ENCODE peak calls at places on chromosomes 2 and 18, in six cellular contexts. B, Y, A, O, R and D are unnamed samples.

GRCh38 chr18:49094979-49095632 is 144.3 kb upstream of the SMAD7 start:
- DNase-seq in B (peak; percentile 48), R (peak; percentile 4), A (no peak), O (no peak), Y (no peak), D (peak; percentile 35)

GRCh38 chr18:9249254-9249653 is 85.3 kb upstream of the TWSG1 start:
- DNase-seq in O (no peak), Y (no peak), R (no peak), B (no peak), A (no peak), D (no peak)

GRCh38 chr2:36172828-36173227 is 182.8 kb upstream of the CRIM1 start:
- DNase-seq in B (no peak), O (no peak), Y (no peak), A (no peak), R (no peak), D (no peak)

GRCh38 chr2:102888514-102888913 is 126.7 kb downstream of the TMEM182 start:
- DNase-seq in B (no peak), R (no peak), A (no peak), Y (no peak), O (no peak), D (no peak)

GRCh38 chr2:219569635-219570034 is 1.7 kb downstream of the OBSL1 start:
- DNase-seq in O (no peak), B (no peak), A (no peak), Y (no peak), R (no peak), D (no peak)

GRCh38 chr2:147082850-147083522 is 761.8 kb upstream of the ACVR2A start:
- DNase-seq in Y (peak; percentile 78), O (peak; percentile 50), A (peak; percentile 54), R (peak; percentile 65), B (peak; percentile 73), D (peak; percentile 74)

GRCh38 chr2:190213441-190214335 is 105.9 kb downstream of the HIBCH start:
- DNase-seq in A (no peak), R (no peak), B (no peak), O (peak; percentile 68), Y (no peak), D (no peak)

GRCh38 chr2:36456227-36456788 is 100.7 kb downstream of the CRIM1 start:
- DNase-seq in O (no peak), R (no peak), Y (no peak), A (no peak), B (peak; percentile 87), D (no peak)

GRCh38 chr2:196601430-196602306 is 37.8 kb upstream of the CCDC150 start:
- DNase-seq in R (peak; percentile 93), O (peak; percentile 67), B (peak; percentile 88), Y (no peak), A (no peak), D (no peak)

GRCh38 chr2:1750935-1751767 is 6.8 kb upstream of the PXDN start:
- DNase-seq in A (no peak), O (peak; percentile 36), R (peak; percentile 74), Y (peak; percentile 28), B (peak; percentile 68), D (peak; percentile 72)

GRCh38 chr2:41782306-41783158 is 265.3 kb upstream of the PKDCC start:
- DNase-seq in R (peak; percentile 56), B (peak; percentile 60), A (peak; percentile 15), O (peak; percentile 43), Y (peak; percentile 41), D (peak; percentile 55)

GRCh38 chr2:134897932-134898331 is 20.7 kb upstream of the CCNT2 start:
- DNase-seq in R (no peak), O (no peak), A (no peak), B (peak; percentile 20), Y (no peak), D (peak; percentile 15)

GRCh38 chr2:181991171-181991885 is 5.7 kb downstream of the PPP1R1C start:
- DNase-seq in Y (no peak), O (no peak), A (peak; percentile 57), B (no peak), R (no peak), D (peak; percentile 23)

GRCh38 chr2:19689769-19690168 is 212.0 kb downstream of the TTC32 start:
- DNase-seq in A (no peak), Y (no peak), R (no peak), O (no peak), B (no peak), D (no peak)

GRCh38 chr2:64675860-64676259 is 22.1 kb upstream of the SERTAD2 start:
- DNase-seq in B (no peak), O (peak; percentile 50), R (peak; percentile 32), Y (peak; percentile 51), A (no peak), D (peak; percentile 36)

GRCh38 chr2:137659616-137660015 is 304.7 kb upstream of the HNMT start:
- DNase-seq in Y (peak; percentile 12), B (no peak), A (no peak), R (peak; percentile 1), O (no peak), D (peak; percentile 5)

GRCh38 chr2:221425353-221425752 is 146.8 kb downstream of the EPHA4 start:
- DNase-seq in Y (no peak), B (no peak), O (no peak), A (no peak), R (no peak), D (no peak)

GRCh38 chr2:86393521-86394490 is 47.4 kb upstream of the KDM3A start:
- DNase-seq in B (peak; percentile 59), A (no peak), R (no peak), O (no peak), Y (no peak), D (no peak)

GRCh38 chr2:105775809-105776559 is 31.3 kb downstream of the NCK2 start:
- DNase-seq in O (no peak), A (no peak), Y (no peak), B (no peak), R (no peak), D (peak; percentile 73)

GRCh38 chr18:37476182-37476581 is 89.4 kb downstream of the CELF4 start:
- DNase-seq in Y (peak; percentile 15), A (no peak), R (peak; percentile 24), O (peak; percentile 65), B (peak; percentile 10), D (peak; percentile 49)

DNA sequence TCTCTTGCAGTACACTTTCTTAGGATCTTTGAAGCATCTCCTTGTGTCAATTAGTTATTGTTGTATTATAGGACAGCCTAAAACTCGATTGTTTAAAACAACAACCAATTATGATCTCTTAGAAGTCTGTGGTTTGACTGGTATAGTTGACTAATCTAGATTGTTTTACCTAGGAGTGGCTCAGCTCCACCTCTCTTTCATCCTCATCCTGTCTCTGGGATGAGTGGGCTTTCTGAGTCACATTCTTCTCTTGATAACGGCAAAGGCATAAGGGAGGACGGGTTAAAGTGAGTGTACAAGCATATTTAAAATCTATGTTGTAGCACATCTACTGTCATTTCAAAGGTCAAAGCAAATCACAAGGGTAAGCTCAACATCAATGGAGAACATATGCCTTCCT is 102.3 kb upstream of the GULP1 start:
- DNase-seq in R (no peak), A (no peak), Y (no peak), B (no peak), O (no peak), D (no peak)
- TF ChIP-seq MYC in R (no peak), A (no peak), Y (no peak), B (no peak), O (no peak), D (no peak)

DNA sequence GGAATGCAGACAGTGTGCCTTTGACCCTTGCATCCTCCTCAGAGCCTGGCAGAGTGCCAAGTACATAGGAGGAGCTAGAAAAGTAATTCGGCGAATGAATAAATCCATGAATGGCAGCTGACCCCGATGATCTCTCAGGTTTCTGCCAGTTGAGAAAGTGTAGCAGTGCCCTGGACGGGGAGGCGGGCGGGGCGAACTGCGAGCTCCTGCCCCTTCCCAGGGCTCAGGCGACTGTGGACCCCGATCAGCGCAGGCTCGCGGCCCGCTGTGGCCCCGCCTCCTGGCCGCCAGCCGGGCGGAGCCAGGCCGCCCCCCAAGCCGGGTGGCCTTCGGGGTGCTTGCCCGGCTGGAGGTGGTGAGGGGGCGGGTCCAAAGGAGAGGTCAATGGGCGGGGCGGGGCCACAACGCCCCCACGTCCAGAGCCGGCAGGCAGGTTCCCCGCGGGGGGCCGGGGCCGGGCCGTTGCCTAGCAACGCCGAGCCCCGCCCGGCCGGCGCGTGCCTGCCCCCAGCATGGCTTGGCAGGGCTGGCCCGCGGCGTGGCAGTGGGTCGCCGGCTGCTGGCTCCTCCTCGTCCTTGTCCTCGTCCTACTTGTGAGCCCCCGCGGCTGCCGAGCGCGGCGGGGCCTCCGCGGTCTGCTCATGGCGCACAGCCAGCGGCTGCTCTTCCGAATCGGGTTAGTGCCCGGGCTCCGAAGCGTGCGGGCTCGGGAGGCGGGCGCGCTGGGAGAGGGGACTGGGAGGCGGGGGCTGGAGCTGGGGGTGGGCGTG is 30.6 kb upstream of the TMBIM1 start:
- DNase-seq in O (peak; percentile 88), B (peak; percentile 95), A (no peak), Y (peak; percentile 97), R (peak; percentile 91), D (peak; percentile 96)
- TF ChIP-seq POLR2A in O (peak; percentile 48), B (no peak), A (peak; percentile 35), Y (peak; percentile 78), R (peak; percentile 55), D (peak; percentile 58)

DNA sequence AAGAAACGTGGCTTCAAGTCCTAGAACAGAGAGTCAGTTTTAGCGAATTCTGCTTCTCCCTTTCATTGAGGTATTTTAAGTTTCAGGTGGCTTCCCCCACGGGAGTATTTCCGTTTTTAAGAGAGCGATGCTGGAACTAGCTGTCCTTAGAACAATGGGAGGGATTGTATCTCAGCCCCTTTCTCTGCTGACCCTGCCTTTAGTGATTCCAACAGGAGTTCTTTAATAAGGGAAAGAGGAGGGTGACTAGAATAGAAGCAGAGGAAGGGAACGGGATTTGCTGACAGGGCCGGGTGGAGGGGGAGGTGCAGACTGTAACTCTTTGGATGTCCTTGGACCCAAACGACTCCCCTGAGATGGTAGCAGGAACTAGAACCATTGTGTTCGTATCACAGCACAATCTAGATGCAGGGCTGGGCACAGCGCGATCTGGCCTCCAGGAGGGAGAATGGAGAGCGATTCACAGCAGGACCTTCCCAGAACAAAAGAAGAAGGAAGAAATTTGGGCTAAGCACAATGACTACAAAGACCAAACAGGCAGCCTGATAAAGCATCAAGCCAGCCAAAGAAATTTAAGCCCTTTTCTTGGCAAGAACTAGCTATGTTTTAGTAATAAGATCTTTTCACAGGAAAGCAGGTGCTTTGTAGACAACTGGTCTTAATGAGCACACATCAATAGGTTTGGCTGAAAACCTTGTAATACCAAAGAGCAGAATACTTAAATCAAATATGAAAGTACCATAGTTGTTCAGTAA is 15.8 kb upstream of the RTTN start:
- DNase-seq in R (no peak), Y (no peak), B (no peak), A (no peak), O (no peak), D (no peak)
- TF ChIP-seq MAX in R (no peak), Y (no peak), B (no peak), A (no peak), O (no peak), D (no peak)

DNA sequence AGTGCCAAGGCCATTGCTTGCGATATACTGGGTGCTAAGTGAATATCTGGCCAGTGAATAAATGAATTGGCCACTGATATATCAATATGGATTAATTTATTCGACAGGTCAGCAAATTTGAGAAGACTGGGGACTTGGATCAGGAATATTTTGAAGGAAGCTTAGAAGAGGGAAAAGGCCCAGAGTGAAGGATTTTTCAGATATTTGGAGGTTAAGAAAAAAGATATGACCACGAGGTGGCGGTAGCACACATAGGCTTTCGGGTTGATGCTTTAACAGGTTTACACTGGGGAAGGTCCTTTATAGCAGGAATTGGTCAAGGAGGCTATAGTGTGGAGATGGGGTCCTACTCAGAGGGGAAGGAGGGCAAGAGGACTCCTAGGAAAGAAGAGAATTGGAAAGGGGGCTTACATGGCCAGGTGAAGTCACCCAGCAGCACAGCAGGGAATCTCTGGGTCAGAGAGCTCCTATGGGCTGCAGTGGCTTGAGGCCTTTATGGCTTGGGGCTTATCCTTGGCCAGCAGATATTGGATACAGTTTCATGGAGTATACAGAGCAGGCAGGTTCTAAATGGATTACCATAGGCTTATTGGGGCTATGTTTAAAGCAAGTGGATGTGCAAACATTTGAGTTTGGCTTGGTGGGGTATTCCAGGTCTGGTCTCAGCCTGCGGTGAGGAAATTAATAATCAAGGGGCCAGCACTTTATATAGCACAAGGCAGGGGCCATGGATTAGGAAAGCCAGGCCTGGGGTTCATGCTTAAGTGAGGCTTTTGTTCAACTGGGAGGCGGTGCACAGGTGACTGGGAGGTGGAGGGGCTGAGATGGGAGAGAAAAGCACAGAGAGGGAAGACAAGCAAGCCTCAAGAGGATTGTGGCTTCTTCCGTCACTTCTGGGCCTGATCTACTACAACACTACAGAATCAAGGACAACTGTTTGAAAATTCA is 9.7 kb downstream of the IL1RN start:
- DNase-seq in B (peak; percentile 42), A (no peak), O (peak; percentile 62), R (peak; percentile 58), Y (peak; percentile 59), D (peak; percentile 71)
- TF ChIP-seq MYC in B (no peak), A (no peak), O (no peak), R (no peak), Y (no peak), D (peak; percentile 34)